ENCODE peak calls at places on chromosomes 6 and 20, in five cellular contexts. X is astrocyte of the spinal cord; P is sciatic nerve; F is stimulated activated CD4-positive, alpha-beta T cell treated with anti-CD3 and anti-CD28 coated beads, Interleukin-1b, Interleukin-23, amount 100 ng/mL, for 24 hours; D is neural crest cell. G is an unnamed sample.

GRCh38 chr6:113464536-113464935 is 392.6 kb upstream of the MARCKS start:
- DNase-seq in X (no peak), P (no peak), F (no peak), D (no peak), G (no peak)

GRCh38 chr20:10541668-10542411 is 106.7 kb downstream of the SLX4IP start:
- DNase-seq in X (no peak), P (no peak), F (no peak), D (no peak), G (no peak)

GRCh38 chr6:83462524-83462923 is 31.7 kb upstream of the ME1 start:
- DNase-seq in X (no peak), P (no peak), F (no peak), D (no peak), G (peak)

GRCh38 chr20:61056627-61057312 is 195.3 kb upstream of the CDH4 start:
- DNase-seq in X (no peak), P (no peak), F (no peak), D (no peak), G (no peak)

GRCh38 chr6:21831531-21832291 is 238.2 kb downstream of the SOX4 start:
- DNase-seq in X (peak), P (no peak), F (no peak), D (no peak), G (no peak)

GRCh38 chr20:25012616-25013189 is 20.2 kb upstream of the APMAP start:
- DNase-seq in X (no peak), P (peak), F (no peak), D (no peak), G (no peak)

GRCh38 chr20:50784464-50784863 is 10.4 kb upstream of the BCAS4 start:
- DNase-seq in X (no peak), P (no peak), F (no peak), D (no peak), G (no peak)

GRCh38 chr20:17661121-17661744 is 20.8 kb downstream of the RRBP1 start:
- DNase-seq in X (no peak), P (no peak), F (no peak), D (no peak), G (no peak)

GRCh38 chr20:48180637-48181036 is 395.4 kb upstream of the SULF2 start:
- DNase-seq in X (peak), P (no peak), F (no peak), D (no peak), G (no peak)

GRCh38 chr6:125273965-125274364 is 27.8 kb downstream of the HDDC2 start:
- DNase-seq in X (peak), P (no peak), F (no peak), D (no peak), G (no peak)

GRCh38 chr20:51906694-51907093 is 104.4 kb upstream of the SALL4 start:
- DNase-seq in X (no peak), P (no peak), F (no peak), D (no peak), G (no peak)

GRCh38 chr6:166688901-166689300 is 61.9 kb upstream of the RPS6KA2 start:
- DNase-seq in X (no peak), P (no peak), F (no peak), D (no peak), G (no peak)

GRCh38 chr6:163284151-163284550 is 130.4 kb upstream of the QKI start:
- DNase-seq in X (no peak), P (no peak), F (no peak), D (no peak), G (no peak)

GRCh38 chr6:108518714-108519576 is 41.8 kb upstream of the FOXO3 start:
- DNase-seq in X (peak), P (no peak), F (no peak), D (no peak), G (peak)

GRCh38 chr20:50284811-50285375 is 94.3 kb downstream of the CEBPB start:
- DNase-seq in X (peak), P (no peak), F (no peak), D (no peak), G (no peak)

GRCh38 chr6:68876792-68877493 is 241.9 kb downstream of the ADGRB3 start:
- DNase-seq in X (peak), P (no peak), F (no peak), D (no peak), G (no peak)

GRCh38 chr20:40563296-40563950 is 125.6 kb downstream of the MAFB start:
- DNase-seq in X (peak), P (peak), F (no peak), D (no peak), G (no peak)

GRCh38 chr6:29968130-29968529 is 25.8 kb downstream of the HLA-A start:
- DNase-seq in X (peak), P (no peak), F (no peak), D (no peak), G (no peak)

GRCh38 chr6:112150363-112150762 is 63.0 kb downstream of the FAM229B start:
- DNase-seq in X (no peak), P (no peak), F (no peak), D (no peak), G (no peak)

GRCh38 chr6:155195903-155196302 is 67.9 kb upstream of the CLDN20 start:
- DNase-seq in X (no peak), P (no peak), F (no peak), D (no peak), G (no peak)

GRCh38 chr20:4864292-4864691 is 137.0 kb downstream of the SLC23A2 start:
- DNase-seq in X (no peak), P (no peak), F (no peak), D (no peak), G (no peak)

GRCh38 chr6:95279641-95280040 is 297.7 kb upstream of the MANEA start:
- DNase-seq in X (no peak), P (no peak), F (no peak), D (no peak), G (no peak)

GRCh38 chr6:151900256-151900655 is 92.8 kb downstream of the ESR1 start:
- DNase-seq in X (no peak), P (no peak), F (no peak), D (no peak), G (no peak)

GRCh38 chr20:44583179-44583578 is 800 bp downstream of the PKIG start:
- DNase-seq in X (no peak), P (no peak), F (no peak), D (no peak), G (no peak)

GRCh38 chr6:129920103-129920798 is 59.1 kb upstream of the TMEM244 start:
- DNase-seq in X (peak), P (no peak), F (no peak), D (no peak), G (no peak)

GRCh38 chr20:34320861-34321260 is 17.7 kb upstream of the AHCY start:
- DNase-seq in X (no peak), P (no peak), F (no peak), D (no peak), G (no peak)

GRCh38 chr20:32443386-32443974 is 85.3 kb downstream of the ASXL1 start:
- DNase-seq in X (no peak), P (no peak), F (no peak), D (no peak), G (no peak)